ENCODE peak calls at places on chromosomes 4 and X, in nine cellular contexts. F is endothelial cell of umbilical vein, O is A549, I is K562, T is HepG2, J is WTC11, C is H1, U is HCT116, M is SK-N-SH. B is an unnamed sample.

GRCh38 chrX:17613979-17614572 is 123.2 kb upstream of the SCML1 start:
- DNase-seq in C (no peak), F (no peak), M (no peak), T (peak), O (peak), J (no peak), U (no peak), I (no peak), B (peak)

GRCh38 chr4:106365613-106366012 is 3.0 kb downstream of the GIMD1 start:
- DNase-seq in J (no peak), O (peak), I (no peak), U (no peak), T (peak), M (no peak), F (peak), C (no peak), B (peak)

GRCh38 chr4:168800926-168801325 is 209.1 kb downstream of the CBR4 start:
- DNase-seq in O (no peak), M (no peak), I (no peak), J (no peak), C (no peak), T (no peak), F (no peak), U (no peak), B (no peak)

GRCh38 chr4:62126064-62126732 is 926.1 kb downstream of the ADGRL3 start:
- DNase-seq in O (no peak), M (no peak), T (no peak), I (no peak), F (no peak), C (no peak), J (no peak), U (no peak), B (no peak)

GRCh38 chr4:118939169-118939779 is 50.6 kb downstream of the SYNPO2 start:
- DNase-seq in J (no peak), M (no peak), F (no peak), I (no peak), O (no peak), T (no peak), U (no peak), C (no peak), B (peak)

GRCh38 chrX:30888526-30889146 is 418 bp downstream of the TAB3 start:
- DNase-seq in U (no peak), J (peak), M (no peak), I (peak), C (no peak), T (no peak), O (no peak), F (peak), B (no peak)

GRCh38 chr4:142721187-142721586 is 124.9 kb downstream of the INPP4B start:
- DNase-seq in U (no peak), F (no peak), O (no peak), J (no peak), I (no peak), T (no peak), C (no peak), M (no peak), B (no peak)

GRCh38 chr4:54165011-54165410 is 64.1 kb upstream of the PDGFRA start:
- DNase-seq in I (no peak), F (no peak), M (no peak), C (no peak), J (no peak), U (no peak), O (no peak), T (no peak), B (no peak)

GRCh38 chr4:147039991-147040575 is 94.4 kb upstream of the TTC29 start:
- DNase-seq in T (no peak), J (no peak), M (peak), I (no peak), U (no peak), F (no peak), O (no peak), C (no peak), B (no peak)

GRCh38 chr4:89797117-89797516 is 39.8 kb downstream of the SNCA start:
- DNase-seq in M (no peak), J (no peak), O (peak), F (peak), T (no peak), I (no peak), C (no peak), U (no peak), B (no peak)

GRCh38 chrX:97987979-97988378 is 1104.3 kb downstream of the RPA4 start:
- DNase-seq in T (no peak), I (no peak), M (no peak), C (no peak), F (no peak), J (no peak), U (no peak), O (no peak), B (no peak)

GRCh38 chrX:132491191-132491590 is 2.4 kb upstream of the MBNL3 start:
- DNase-seq in M (no peak), F (no peak), J (no peak), T (peak), O (peak), I (no peak), C (no peak), U (no peak), B (peak)

GRCh38 chrX:39018526-39018925 is 217.3 kb downstream of the MID1IP1 start:
- DNase-seq in M (no peak), T (no peak), U (no peak), O (no peak), I (no peak), C (no peak), J (no peak), F (no peak), B (peak)

GRCh38 chr4:10333942-10334341 is 123.3 kb downstream of the ZNF518B start:
- DNase-seq in I (no peak), U (no peak), F (no peak), T (no peak), O (no peak), C (peak), M (no peak), J (peak), B (no peak)

GRCh38 chr4:165715989-165716388 is 157.0 kb upstream of the TLL1 start:
- DNase-seq in O (no peak), F (no peak), C (no peak), I (no peak), J (no peak), U (no peak), M (no peak), T (no peak), B (no peak)

GRCh38 chrX:151970661-151971060 is 3.8 kb downstream of the GABRE start:
- DNase-seq in U (no peak), F (no peak), I (no peak), M (no peak), J (no peak), T (peak), O (peak), C (no peak), B (peak)

GRCh38 chr4:123462007-123462406 is 65.4 kb downstream of the SPRY1 start:
- DNase-seq in M (no peak), I (no peak), T (peak), O (no peak), J (no peak), F (no peak), U (no peak), C (no peak), B (no peak)

GRCh38 chr4:3836802-3837601 is 70.8 kb downstream of the ADRA2C start:
- DNase-seq in J (peak), C (no peak), F (no peak), O (no peak), M (no peak), U (peak), I (peak), T (peak), B (peak)

GRCh38 chr4:137510866-137511265 is 21.4 kb downstream of the PCDH18 start:
- DNase-seq in T (no peak), O (peak), J (no peak), M (no peak), F (peak), U (peak), C (no peak), I (no peak), B (peak)

GRCh38 chr4:138412847-138413246 is 170.7 kb upstream of the SLC7A11 start:
- DNase-seq in J (no peak), I (no peak), U (no peak), M (no peak), C (no peak), O (no peak), F (no peak), T (no peak), B (no peak)

GRCh38 chr4:20645231-20645630 is 55.0 kb upstream of the PACRGL start:
- DNase-seq in C (no peak), U (no peak), O (no peak), J (no peak), T (no peak), I (no peak), F (no peak), M (no peak), B (no peak)

GRCh38 chr4:3657917-3658913 is 108.0 kb upstream of the ADRA2C start:
- DNase-seq in F (no peak), C (no peak), T (no peak), J (no peak), U (no peak), I (no peak), O (no peak), M (peak), B (no peak)

GRCh38 chr4:38160487-38161207 is 200.4 kb downstream of the PTTG2 start:
- DNase-seq in J (no peak), C (no peak), M (no peak), O (peak), F (peak), T (peak), U (peak), I (no peak), B (peak)

GRCh38 chr4:147057631-147057980 is 111.9 kb upstream of the TTC29 start:
- DNase-seq in U (no peak), I (no peak), M (no peak), O (no peak), T (no peak), J (no peak), F (peak), C (no peak), B (peak)

GRCh38 chrX:133405498-133406180 is 9.7 kb downstream of the GPC4 start:
- DNase-seq in C (no peak), O (no peak), J (no peak), I (no peak), M (no peak), T (no peak), F (no peak), U (no peak), B (no peak)

GRCh38 chr4:57265831-57266582 is 155.8 kb upstream of the IGFBP7 start:
- DNase-seq in J (peak), C (peak), O (no peak), F (peak), U (no peak), T (no peak), M (no peak), I (no peak), B (no peak)

GRCh38 chr4:152896819-152897218 is 39.3 kb upstream of the FHDC1 start:
- DNase-seq in F (no peak), U (no peak), O (no peak), T (no peak), M (no peak), C (no peak), I (no peak), J (no peak), B (peak)

GRCh38 chr4:30429813-30430466 is 290.2 kb upstream of the PCDH7 start:
- DNase-seq in I (no peak), T (no peak), C (no peak), O (no peak), M (no peak), F (peak), J (no peak), U (peak), B (no peak)

GRCh38 chr4:67871867-67872266 is 11.9 kb downstream of the TMPRSS11D start:
- DNase-seq in I (peak), U (peak), J (no peak), O (peak), M (peak), T (peak), C (no peak), F (peak), B (peak)

GRCh38 chr4:148651991-148652390 is 209.8 kb upstream of the NR3C2 start:
- DNase-seq in M (no peak), F (no peak), T (no peak), I (no peak), O (no peak), J (peak), C (no peak), U (no peak), B (no peak)

GRCh38 chr4:148654131-148654530 is 211.9 kb upstream of the NR3C2 start:
- DNase-seq in I (no peak), J (no peak), T (no peak), C (no peak), M (no peak), O (no peak), U (no peak), F (no peak), B (no peak)

GRCh38 chr4:148648599-148648998 is 206.4 kb upstream of the NR3C2 start:
- DNase-seq in M (no peak), U (no peak), I (no peak), C (no peak), F (no peak), J (no peak), T (no peak), O (no peak), B (no peak)

GRCh38 chr4:148653681-148654080 is 211.5 kb upstream of the NR3C2 start:
- DNase-seq in M (no peak), O (no peak), T (no peak), C (no peak), U (no peak), J (no peak), I (no peak), F (no peak), B (no peak)

DNA sequence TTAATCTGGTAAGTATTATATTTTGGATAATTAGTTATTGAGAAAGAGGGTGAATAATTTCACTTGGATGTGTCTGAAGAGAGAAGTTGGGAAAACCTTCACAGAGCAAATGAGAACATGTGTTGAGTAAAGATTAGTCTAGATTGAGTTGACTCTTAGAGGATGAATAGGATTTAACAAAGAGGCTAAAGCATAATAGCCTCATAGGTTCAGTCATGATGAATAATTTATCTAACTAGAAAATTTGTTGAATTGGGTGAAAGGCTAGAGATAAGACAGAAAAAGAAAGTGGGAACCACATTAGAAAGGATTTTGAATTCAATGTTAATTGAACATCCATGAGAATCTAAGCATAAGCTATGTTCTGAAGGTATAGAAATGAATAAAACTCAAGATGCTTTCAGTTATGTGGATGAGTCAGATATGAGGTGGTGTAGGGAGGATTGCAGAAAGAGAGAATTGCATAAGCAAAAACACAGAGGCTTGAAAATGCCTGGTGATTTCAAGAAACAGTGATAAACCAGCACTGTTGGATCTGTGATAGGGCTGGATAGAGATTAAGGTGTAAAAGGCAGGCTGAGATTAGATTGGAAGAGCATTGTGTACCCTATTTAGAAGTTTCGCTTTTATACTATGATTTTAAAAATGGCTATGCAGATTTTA is 207.6 kb upstream of the NR3C2 start:
- DNase-seq in M (no peak), J (no peak), I (no peak), T (no peak), C (no peak), O (no peak), F (no peak), U (no peak), B (no peak)
- TF ChIP-seq MAX in M (no peak), J (no peak), I (no peak), T (no peak), C (no peak), O (no peak), F (no peak), U (no peak), B (no peak)

DNA sequence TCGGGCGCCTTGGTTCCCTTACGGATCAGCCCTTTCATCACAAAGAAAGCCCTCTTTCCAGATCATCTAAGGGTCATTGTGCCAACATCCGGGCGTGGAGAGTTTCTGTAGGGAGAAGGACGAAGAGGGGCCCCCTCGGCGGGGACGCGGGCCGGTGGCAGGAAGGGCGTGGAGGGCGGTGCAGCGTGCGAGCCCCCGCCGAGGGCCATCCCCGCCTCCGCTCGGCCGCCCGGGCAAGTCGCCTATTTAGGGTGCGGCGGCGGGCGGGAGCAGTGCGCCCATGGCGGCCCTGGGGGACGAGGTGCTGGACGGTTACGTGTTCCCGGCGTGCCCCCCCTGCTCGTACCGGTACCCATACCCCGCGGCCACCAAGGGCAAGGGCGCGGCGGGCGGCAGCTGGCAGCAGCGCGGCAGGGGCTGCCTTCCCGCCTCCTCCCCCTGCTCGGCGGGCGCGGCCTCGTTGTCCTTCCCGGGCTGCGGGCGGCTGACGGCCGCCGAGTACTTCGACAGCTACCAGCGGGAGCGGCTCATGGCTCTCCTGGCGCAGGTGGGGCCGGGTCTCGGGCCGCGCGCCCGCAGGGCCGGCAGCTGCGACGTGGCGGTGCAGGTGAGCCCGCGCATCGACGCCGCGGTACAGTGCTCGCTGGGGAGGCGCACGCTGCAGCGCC is at the start of gene ZAR1:
- DNase-seq in I (no peak), F (no peak), C (no peak), M (no peak), J (peak), U (no peak), O (no peak), T (no peak), B (no peak)
- TF ChIP-seq MAX in I (no peak), F (no peak), C (peak), M (no peak), J (peak), U (no peak), O (no peak), T (no peak), B (no peak)

GRCh38 chrX:21666679-21667078 is 8.5 kb upstream of the KLHL34 start:
- DNase-seq in O (no peak), J (no peak), F (no peak), T (no peak), I (no peak), U (no peak), C (no peak), M (no peak), B (no peak)
- TF ChIP-seq MAX in O (no peak), J (no peak), F (no peak), T (no peak), I (no peak), U (no peak), C (no peak), M (no peak), B (no peak)

GRCh38 chrX:154478728-154479622 is at the start of gene LAGE3:
- DNase-seq in O (peak), C (peak), M (peak), F (peak), T (peak), J (peak), U (peak), I (peak), B (peak)
- TF ChIP-seq MAX in O (peak), C (peak), M (peak), F (peak), T (peak), J (peak), U (no peak), I (peak), B (peak)

GRCh38 chr4:98176531-98176930 is 33.3 kb upstream of the STPG2 start:
- DNase-seq in M (no peak), I (no peak), J (no peak), O (no peak), U (no peak), C (no peak), T (no peak), F (no peak), B (no peak)

GRCh38 chr4:98185279-98185678 is 42.0 kb upstream of the STPG2 start:
- DNase-seq in C (no peak), O (no peak), U (no peak), F (no peak), T (no peak), J (no peak), M (no peak), I (no peak), B (no peak)

GRCh38 chr4:98181815-98182214 is 38.5 kb upstream of the STPG2 start:
- DNase-seq in O (peak), I (no peak), C (no peak), F (no peak), T (no peak), U (no peak), M (no peak), J (no peak), B (no peak)
- TF ChIP-seq MAX in O (no peak), I (no peak), C (no peak), F (no peak), T (no peak), U (no peak), M (no peak), J (no peak), B (no peak)

GRCh38 chr4:126758493-126758892 is 874.3 kb upstream of the INTU start:
- DNase-seq in C (no peak), I (no peak), F (no peak), O (no peak), M (no peak), J (no peak), T (no peak), U (no peak), B (no peak)
- TF ChIP-seq MAX in C (no peak), I (no peak), F (no peak), O (no peak), M (no peak), J (no peak), T (no peak), U (no peak), B (no peak)